ENCODE peak calls at places on chromosome 3, in five cellular contexts. V, I, E, O and N are unnamed samples.

GRCh38 chr3:154334973-154335420 is 10.7 kb upstream of the DHX36 start:
- DNase-seq in I (no peak), E (no peak), O (no peak), V (no peak), N (no peak)

GRCh38 chr3:167913218-167913902 is 177.8 kb downstream of the SERPINI1 start:
- DNase-seq in O (no peak), E (peak; percentile 52), V (no peak), I (no peak), N (no peak)

GRCh38 chr3:197137741-197138140 is 108.1 kb upstream of the MELTF start:
- DNase-seq in O (no peak), V (no peak), I (no peak), E (no peak), N (no peak)

GRCh38 chr3:30704931-30705890 is 98.8 kb downstream of the TGFBR2 start:
- DNase-seq in O (no peak), I (no peak), V (no peak), E (no peak), N (no peak)

GRCh38 chr3:114626751-114627150 is 332.9 kb downstream of the TIGIT start:
- DNase-seq in O (no peak), I (no peak), E (no peak), V (no peak), N (no peak)

GRCh38 chr3:37944243-37944955 is 46.2 kb upstream of the VILL start:
- DNase-seq in O (no peak), I (no peak), V (no peak), E (no peak), N (no peak)

GRCh38 chr3:177646749-177647148 is 449.5 kb upstream of the TBL1XR1 start:
- DNase-seq in E (no peak), I (no peak), O (no peak), V (peak; percentile 28), N (no peak)

GRCh38 chr3:172770382-172770781 is 19.9 kb downstream of the ECT2 start:
- DNase-seq in I (no peak), V (no peak), E (no peak), O (no peak), N (no peak)

GRCh38 chr3:172516318-172517214 is 6.7 kb downstream of the TNFSF10 start:
- DNase-seq in I (no peak), E (no peak), O (no peak), V (no peak), N (no peak)

GRCh38 chr3:23900744-23901143 is 16.0 kb downstream of the NKIRAS1 start:
- DNase-seq in V (no peak), E (no peak), O (no peak), I (no peak), N (no peak)

GRCh38 chr3:178255315-178255714 is 280.9 kb upstream of the KCNMB2 start:
- DNase-seq in I (no peak), E (no peak), V (no peak), O (no peak), N (no peak)

GRCh38 chr3:13487403-13487802 is 7.3 kb downstream of the HDAC11 start:
- DNase-seq in E (no peak), V (no peak), I (peak; percentile 35), O (no peak), N (no peak)

GRCh38 chr3:130543322-130543721 is 26.3 kb downstream of the COL6A6 start:
- DNase-seq in O (no peak), I (no peak), E (no peak), V (no peak), N (no peak)

GRCh38 chr3:102089904-102090492 is 240.7 kb downstream of the NFKBIZ start:
- DNase-seq in I (no peak), V (no peak), E (no peak), O (no peak), N (no peak)

GRCh38 chr3:16907245-16907644 is 22.5 kb downstream of the PLCL2 start:
- DNase-seq in V (no peak), E (no peak), O (no peak), I (no peak), N (no peak)

GRCh38 chr3:105425153-105425502 is 58.4 kb downstream of the ALCAM start:
- DNase-seq in O (no peak), V (no peak), I (no peak), E (no peak), N (no peak)

GRCh38 chr3:156711113-156711512 is 36.7 kb downstream of the TIPARP start:
- DNase-seq in I (no peak), E (no peak), O (no peak), V (no peak), N (no peak)

GRCh38 chr3:169634618-169635236 is 28.8 kb downstream of the MECOM start:
- DNase-seq in O (no peak), I (no peak), E (no peak), V (no peak), N (no peak)

GRCh38 chr3:156816091-156816793 is 9.9 kb upstream of the LEKR1 start:
- DNase-seq in V (peak; percentile 29), I (no peak), E (peak; percentile 53), O (no peak), N (peak; percentile 51)

GRCh38 chr3:173617490-173617889 is 219.9 kb downstream of the NLGN1 start:
- DNase-seq in V (no peak), O (no peak), I (no peak), E (no peak), N (no peak)

GRCh38 chr3:94234177-94234788 is 171.4 kb downstream of the NSUN3 start:
- DNase-seq in I (no peak), E (no peak), V (no peak), O (no peak), N (no peak)

GRCh38 chr3:120568624-120569023 is 27.5 kb upstream of the NDUFB4 start:
- DNase-seq in I (no peak), V (no peak), O (no peak), E (no peak), N (no peak)

GRCh38 chr3:167882057-167882667 is 146.6 kb downstream of the SERPINI1 start:
- DNase-seq in O (no peak), I (no peak), V (no peak), E (no peak), N (no peak)

GRCh38 chr3:186361612-186362408 is at the start of gene DGKG:
- DNase-seq in I (peak; percentile 81), V (peak; percentile 17), O (no peak), E (peak; percentile 60), N (no peak)

GRCh38 chr3:87298111-87298718 is 21.8 kb upstream of the POU1F1 start:
- DNase-seq in I (no peak), O (no peak), E (no peak), V (no peak), N (no peak)

DNA sequence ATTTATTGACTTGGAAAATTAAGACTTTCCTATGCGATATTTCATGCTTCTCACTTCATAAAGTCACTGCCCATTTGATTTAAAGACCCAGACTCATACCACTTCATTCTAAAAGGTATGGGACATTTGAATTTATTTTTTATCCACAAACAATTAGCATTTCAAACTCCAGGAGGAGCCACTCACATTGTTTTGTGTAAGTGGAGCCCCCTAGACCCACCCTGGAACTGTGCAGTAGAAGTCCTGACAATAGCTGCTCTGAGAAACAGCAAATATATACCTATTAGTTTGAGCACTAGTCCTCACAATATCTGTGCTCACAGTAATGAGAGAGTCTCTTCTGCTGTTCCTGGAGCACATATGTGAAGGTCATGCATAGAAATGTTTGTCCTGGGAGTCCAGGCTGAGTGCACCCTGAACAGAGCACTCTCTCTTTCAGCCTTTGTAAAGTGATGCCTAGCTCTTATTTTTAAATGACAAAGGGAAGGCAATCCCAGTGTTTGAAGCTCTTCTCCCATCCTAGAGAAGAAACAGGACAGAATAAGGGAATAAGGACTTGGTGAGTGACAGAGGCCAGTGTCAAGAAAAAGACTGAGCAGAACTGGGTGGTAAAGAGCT is 127.5 kb upstream of the STRIT1 start:
- DNase-seq in O (no peak), E (no peak), I (no peak), V (no peak), N (no peak)
- TF ChIP-seq CTCF in O (no peak), E (peak; percentile 60), I (no peak), V (no peak), N (no peak)

DNA sequence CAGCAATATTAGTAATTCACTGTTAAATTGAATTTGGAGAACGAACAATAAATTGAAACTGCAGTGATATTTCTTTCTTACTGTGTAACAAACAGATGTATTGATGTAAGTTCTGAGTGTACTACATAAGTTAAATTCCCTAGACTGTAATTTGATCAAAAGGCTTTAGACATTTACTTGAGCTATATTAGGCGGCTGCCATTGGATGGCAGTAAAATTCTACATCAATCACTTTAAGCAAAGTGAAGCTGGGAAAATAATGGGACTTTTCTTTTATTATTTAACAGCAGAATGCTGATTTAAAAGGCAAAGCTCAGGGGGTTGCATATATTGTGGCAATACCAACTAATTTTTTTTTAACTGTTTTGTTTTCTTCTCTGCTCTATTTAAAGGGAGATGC is 212.6 kb upstream of the PLSCR5 start:
- DNase-seq in V (no peak), I (no peak), E (no peak), O (no peak), N (no peak)
- TF ChIP-seq CTCF in V (no peak), I (peak; percentile 51), E (peak; percentile 56), O (no peak), N (no peak)

DNA sequence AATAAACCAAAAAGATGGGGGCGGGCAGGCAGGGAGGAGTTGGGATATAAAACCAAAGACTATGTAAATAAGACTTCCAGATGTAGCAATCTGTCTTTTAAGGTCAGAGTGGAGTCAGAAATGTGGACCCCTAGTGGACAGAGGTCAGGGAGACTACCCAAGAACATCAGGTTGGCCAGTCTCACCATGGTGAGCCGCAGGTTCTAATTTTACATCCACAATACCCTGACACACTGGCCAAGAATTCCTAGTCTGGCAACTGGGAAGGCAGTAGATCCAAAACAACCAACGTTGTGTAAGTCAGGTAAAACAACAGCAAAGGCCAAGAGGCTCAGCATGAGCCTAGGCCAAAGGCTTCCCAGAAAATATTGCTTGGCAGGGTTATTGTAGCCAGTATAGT is 203.4 kb downstream of the FOXP1 start:
- DNase-seq in I (no peak), O (peak; percentile 11), E (no peak), V (no peak), N (no peak)
- TF ChIP-seq CTCF in I (no peak), O (peak; percentile 45), E (peak; percentile 55), V (no peak), N (no peak)

GRCh38 chr3:143327388-143327787 is 207.8 kb downstream of the CHST2 start:
- DNase-seq in V (no peak), O (no peak), I (no peak), E (no peak), N (no peak)
- TF ChIP-seq CTCF in V (no peak), O (no peak), I (no peak), E (no peak), N (no peak)

GRCh38 chr3:39724233-39724846 is 85.1 kb upstream of the MYRIP start:
- DNase-seq in I (no peak), V (no peak), O (no peak), E (no peak), N (no peak)

GRCh38 chr3:39721076-39721475 is 88.3 kb upstream of the MYRIP start:
- DNase-seq in I (no peak), O (no peak), E (no peak), V (no peak), N (no peak)

GRCh38 chr3:39716849-39717248 is 92.6 kb upstream of the MYRIP start:
- DNase-seq in V (no peak), I (no peak), E (no peak), O (no peak), N (no peak)

GRCh38 chr3:39718674-39719595 is 90.5 kb upstream of the MYRIP start:
- DNase-seq in O (no peak), V (no peak), I (no peak), E (no peak), N (no peak)
- TF ChIP-seq CTCF in O (no peak), V (no peak), I (no peak), E (no peak), N (no peak)